ENCODE peak calls at places on chromosomes 7 and 10, in five cellular contexts. L, K, A, D and E are unnamed samples. For H3K9me3, the result is how much of the 10 kb centered on the place peaks cover.

GRCh38 chr7:64877714-64878610 is 25.1 kb upstream of the ZNF273 start:
- DNase-seq in L (no peak), K (no peak), A (no peak), D (no peak), E (peak)

GRCh38 chr7:44200699-44201461 is at the start of gene YKT6:
- DNase-seq in D (peak), L (peak), K (peak), A (peak), E (peak)

GRCh38 chr7:30412810-30413504 is 65.6 kb downstream of the NOD1 start:
- DNase-seq in D (no peak), K (peak), A (peak), L (no peak), E (no peak)

GRCh38 chr10:35739998-35740397 is 97.9 kb upstream of the FZD8 start:
- DNase-seq in A (no peak), K (no peak), D (no peak), L (no peak), E (no peak)

GRCh38 chr10:132311338-132311939 is 3.7 kb upstream of the STK32C start:
- DNase-seq in L (no peak), D (no peak), A (no peak), K (no peak), E (no peak)

GRCh38 chr10:72038458-72039001 is 49.8 kb downstream of the SPOCK2 start:
- DNase-seq in K (no peak), L (no peak), A (no peak), D (no peak), E (no peak)

GRCh38 chr7:6257602-6258001 is 14.8 kb downstream of the CYTH3 start:
- DNase-seq in L (no peak), K (peak), D (no peak), A (no peak), E (no peak)

GRCh38 chr7:1431644-1432380 is 27.5 kb downstream of the MICALL2 start:
- DNase-seq in A (no peak), D (no peak), K (no peak), L (no peak), E (no peak)

GRCh38 chr10:49182776-49183175 is 5.4 kb downstream of the TMEM273 start:
- DNase-seq in L (no peak), K (no peak), A (no peak), D (no peak), E (no peak)

GRCh38 chr7:519974-520458 is 370 bp upstream of the PDGFA start:
- DNase-seq in K (peak), L (peak), D (no peak), A (peak), E (no peak)

GRCh38 chr10:98632456-98633150 is 185.9 kb upstream of the HPS1 start:
- DNase-seq in D (no peak), K (no peak), L (no peak), A (no peak), E (no peak)

GRCh38 chr10:66928000-66928770 is 2.3 kb downstream of the LRRTM3 start:
- DNase-seq in L (no peak), K (no peak), D (no peak), A (peak), E (no peak)

GRCh38 chr7:28956608-28957063 is 1.5 kb downstream of the TRIL start:
- DNase-seq in K (peak), L (peak), D (no peak), A (peak), E (no peak)

GRCh38 chr7:159104188-159105030 is 40.3 kb downstream of the VIPR2 start:
- DNase-seq in D (peak), A (no peak), L (peak), K (no peak), E (no peak)

GRCh38 chr10:12388671-12389070 is 39.3 kb downstream of the CAMK1D start:
- DNase-seq in L (no peak), K (no peak), A (no peak), D (no peak), E (no peak)

GRCh38 chr7:40211291-40212003 is 76.6 kb downstream of the SUGCT start:
- DNase-seq in L (no peak), K (no peak), D (no peak), A (no peak), E (no peak)

GRCh38 chr10:5457741-5458140 is 41.6 kb downstream of the CALML5 start:
- DNase-seq in A (no peak), K (no peak), D (no peak), L (no peak), E (no peak)

GRCh38 chr10:24849537-24850299 is 102.7 kb downstream of the PRTFDC1 start:
- DNase-seq in L (no peak), K (peak), A (no peak), D (no peak), E (no peak)

GRCh38 chr7:99008181-99008631 is 129.9 kb downstream of the TRRAP start:
- DNase-seq in K (no peak), D (no peak), L (no peak), A (no peak), E (peak)

GRCh38 chr10:97687785-97688781 is 1.0 kb upstream of the AVPI1 start:
- DNase-seq in L (no peak), A (no peak), D (no peak), K (no peak), E (no peak)

GRCh38 chr10:3067859-3068179 is 471 bp downstream of the PFKP start:
- DNase-seq in L (no peak), D (no peak), K (no peak), A (no peak), E (no peak)

GRCh38 chr7:99955247-99955646 is 20.6 kb downstream of the AZGP1 start:
- DNase-seq in L (no peak), K (no peak), A (no peak), D (no peak), E (no peak)

GRCh38 chr7:107043916-107044346 is 574 bp upstream of the PRKAR2B start:
- DNase-seq in K (no peak), L (no peak), A (no peak), D (no peak), E (no peak)

GRCh38 chr10:101292194-101293006 is 61.6 kb upstream of the BTRC start:
- DNase-seq in K (peak), A (peak), D (no peak), L (peak), E (no peak)

GRCh38 chr10:42976353-42977031 is 100.4 kb upstream of the RET start:
- DNase-seq in L (peak), K (no peak), A (no peak), D (peak), E (no peak)

GRCh38 chr7:114422478-114423217 is 8.0 kb downstream of the FOXP2 start:
- DNase-seq in L (no peak), K (no peak), A (no peak), D (no peak), E (no peak)

GRCh38 chr10:52649471-52649870 is 123.1 kb downstream of the MBL2 start:
- DNase-seq in D (no peak), A (no peak), K (no peak), L (no peak), E (no peak)

GRCh38 chr7:45596665-45597095 is 22.5 kb downstream of the ADCY1 start:
- DNase-seq in L (no peak), D (no peak), K (no peak), A (no peak), E (no peak)

GRCh38 chr7:92306153-92306552 is 60.4 kb downstream of the ANKIB1 start:
- DNase-seq in K (no peak), A (no peak), L (no peak), D (no peak), E (no peak)

GRCh38 chr7:10767771-10768170 is 205.9 kb upstream of the PHF14 start:
- DNase-seq in L (no peak), A (no peak), K (no peak), D (no peak), E (no peak)

GRCh38 chr7:7585241-7585928 is 18.7 kb downstream of the MIOS start:
- DNase-seq in K (no peak), A (no peak), L (no peak), D (no peak), E (no peak)

GRCh38 chr7:23545493-23545892 is 13.7 kb upstream of the TRA2A start:
- DNase-seq in K (no peak), A (no peak), D (no peak), L (no peak), E (no peak)
- H3K27ac ChIP-seq in K (no peak), A (no peak), D (no peak), L (no peak), E (no peak)

DNA sequence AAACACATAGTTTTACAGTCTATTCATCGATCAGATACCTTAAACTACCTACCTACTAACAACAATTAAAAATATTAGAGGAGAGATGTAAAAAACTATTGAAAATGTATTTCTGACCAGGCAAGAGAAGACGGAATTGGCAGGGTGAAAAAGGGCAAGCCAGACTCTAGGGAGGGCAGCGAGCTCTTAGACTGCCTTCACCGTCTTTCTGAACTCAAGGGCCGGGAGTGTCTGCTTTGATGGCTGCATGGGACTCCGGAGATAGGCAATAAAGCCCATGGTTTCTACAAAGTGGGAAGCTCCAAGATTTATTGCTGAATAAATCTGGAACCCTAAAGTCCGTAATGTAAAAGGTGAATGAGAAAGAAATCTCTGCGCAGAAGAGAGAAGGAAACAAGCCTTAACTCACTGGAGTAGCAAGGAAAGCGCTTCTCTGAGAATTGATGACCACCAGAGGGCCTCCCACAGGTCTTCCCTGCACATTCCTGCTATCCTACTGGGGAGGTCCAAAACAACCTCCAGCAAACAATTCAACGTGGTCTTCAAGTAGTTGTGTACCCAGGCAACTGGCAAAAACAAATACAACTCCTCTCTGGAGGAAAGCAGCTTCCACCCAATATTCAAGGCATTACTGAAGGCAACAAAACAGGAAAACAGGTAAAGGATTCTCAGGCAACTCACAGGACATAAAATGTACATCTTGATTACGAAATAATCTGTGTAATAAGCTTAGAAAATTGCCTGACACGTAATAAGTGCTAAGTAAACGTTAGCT is 181.3 kb downstream of the SDK1 start:
- DNase-seq in D (no peak), L (no peak), A (peak), K (peak), E (no peak)
- TF ChIP-seq CTCF in D (no peak), L (peak), A (peak), K (peak), E (peak)

DNA sequence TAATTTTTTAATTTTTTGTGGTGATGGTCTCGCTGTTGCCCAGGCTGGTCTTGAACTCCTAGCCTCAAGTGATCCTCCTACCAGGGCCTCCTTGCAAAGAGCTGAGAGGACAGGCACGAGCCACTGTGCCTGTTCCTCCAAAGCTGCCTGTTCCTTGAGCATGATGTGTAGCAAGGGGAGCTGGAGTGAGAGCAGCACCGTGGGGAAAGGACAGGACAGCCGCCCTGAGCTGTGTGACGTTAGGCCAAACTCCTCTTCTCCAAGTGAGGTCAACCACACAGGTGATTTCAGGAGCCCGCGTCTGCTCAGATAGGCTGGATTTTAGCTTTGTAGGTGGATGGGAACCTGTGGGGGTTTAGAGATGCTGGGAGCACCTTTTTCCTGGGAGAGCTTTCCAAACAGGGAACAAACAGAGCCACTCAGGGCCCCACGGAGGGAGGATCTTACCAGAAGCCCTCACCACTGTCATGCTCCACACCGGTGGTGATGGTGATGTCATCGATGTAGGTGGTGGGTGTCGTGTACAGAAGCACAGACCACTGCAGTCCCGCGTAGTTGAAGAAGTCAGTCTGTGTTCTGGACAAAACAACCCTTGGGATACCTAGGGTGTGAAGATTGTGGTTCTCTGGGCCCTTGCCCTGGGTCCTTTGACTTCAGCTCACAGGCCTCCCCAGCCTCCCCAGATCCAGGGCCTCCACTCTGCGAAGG is 44.8 kb upstream of the ZNF479 start:
- DNase-seq in L (no peak), K (no peak), A (no peak), D (no peak), E (no peak)
- H3K9me3 ChIP-seq in L (under half), K (under half), A (under half), D (under half), E (under half)

GRCh38 chr10:126956712-126957108 is 51.5 kb downstream of the DOCK1 start:
- DNase-seq in K (no peak), L (no peak), D (no peak), A (no peak), E (no peak)
- H3K27ac ChIP-seq in K (no peak), L (no peak), D (no peak), A (no peak), E (no peak)